ENCODE peak calls at places on chromosome 10, in eight cellular contexts. N is nephron progenitor cell, Z is bronchial epithelial cell, H is thoracic aorta, J is coronary artery, U is AG04449, L is lung, O is fibroblast of lung. V is an unnamed sample.

GRCh38 chr10:32419615-32420014 is 26.3 kb upstream of the CCDC7 start:
- DNase-seq in J (no peak), U (no peak), H (no peak), Z (no peak), L (no peak), O (no peak), N (no peak), V (no peak)

GRCh38 chr10:75245354-75246001 is 9.7 kb upstream of the COMTD1 start:
- DNase-seq in N (no peak), J (no peak), U (no peak), O (no peak), Z (no peak), H (no peak), L (no peak), V (peak)

GRCh38 chr10:98886686-98887085 is 349.0 kb downstream of the HPSE2 start:
- DNase-seq in U (no peak), J (no peak), L (no peak), H (no peak), Z (peak), O (no peak), N (no peak), V (peak)

GRCh38 chr10:52668024-52668423 is 104.6 kb downstream of the MBL2 start:
- DNase-seq in O (peak), L (no peak), Z (peak), N (no peak), H (no peak), J (no peak), U (peak), V (no peak)

GRCh38 chr10:79498431-79498830 is 13.9 kb upstream of the EIF5AL1 start:
- DNase-seq in N (no peak), L (no peak), J (no peak), O (no peak), Z (no peak), H (no peak), U (no peak), V (no peak)

GRCh38 chr10:51786016-51786683 is 86.8 kb upstream of the CSTF2T start:
- DNase-seq in H (no peak), J (no peak), Z (no peak), N (no peak), O (no peak), L (no peak), U (no peak), V (no peak)

GRCh38 chr10:71780161-71780560 is 6.8 kb upstream of the VSIR start:
- DNase-seq in O (no peak), H (no peak), Z (no peak), J (no peak), N (no peak), U (no peak), L (no peak), V (no peak)

GRCh38 chr10:71771821-71772617 is 1.3 kb downstream of the VSIR start:
- DNase-seq in O (peak), J (peak), Z (peak), N (no peak), L (peak), U (no peak), H (peak), V (peak)

GRCh38 chr10:853017-853416 is 78.5 kb downstream of the LARP4B start:
- DNase-seq in O (no peak), U (no peak), H (no peak), L (no peak), Z (no peak), N (no peak), J (no peak), V (no peak)

GRCh38 chr10:121662945-121663917 is 65.0 kb upstream of the FGFR2 start:
- DNase-seq in H (no peak), U (no peak), O (no peak), L (no peak), J (no peak), Z (peak), N (peak), V (peak)

GRCh38 chr10:119505131-119505551 is 37.4 kb downstream of the RGS10 start:
- DNase-seq in N (no peak), U (no peak), O (no peak), Z (no peak), J (no peak), L (no peak), H (no peak), V (no peak)

GRCh38 chr10:43616697-43617370 is 10.6 kb downstream of the ZNF485 start:
- DNase-seq in J (no peak), H (no peak), Z (no peak), N (no peak), U (no peak), O (no peak), L (no peak), V (no peak)

GRCh38 chr10:68901106-68901927 is at the start of gene DDX50:
- DNase-seq in J (peak), N (peak), Z (peak), U (peak), H (peak), L (peak), O (peak), V (peak)
- TF ChIP-seq CTCF in J (no peak), N (no peak), Z (no peak), U (no peak), H (peak), L (no peak), O (no peak), V (no peak)

DNA sequence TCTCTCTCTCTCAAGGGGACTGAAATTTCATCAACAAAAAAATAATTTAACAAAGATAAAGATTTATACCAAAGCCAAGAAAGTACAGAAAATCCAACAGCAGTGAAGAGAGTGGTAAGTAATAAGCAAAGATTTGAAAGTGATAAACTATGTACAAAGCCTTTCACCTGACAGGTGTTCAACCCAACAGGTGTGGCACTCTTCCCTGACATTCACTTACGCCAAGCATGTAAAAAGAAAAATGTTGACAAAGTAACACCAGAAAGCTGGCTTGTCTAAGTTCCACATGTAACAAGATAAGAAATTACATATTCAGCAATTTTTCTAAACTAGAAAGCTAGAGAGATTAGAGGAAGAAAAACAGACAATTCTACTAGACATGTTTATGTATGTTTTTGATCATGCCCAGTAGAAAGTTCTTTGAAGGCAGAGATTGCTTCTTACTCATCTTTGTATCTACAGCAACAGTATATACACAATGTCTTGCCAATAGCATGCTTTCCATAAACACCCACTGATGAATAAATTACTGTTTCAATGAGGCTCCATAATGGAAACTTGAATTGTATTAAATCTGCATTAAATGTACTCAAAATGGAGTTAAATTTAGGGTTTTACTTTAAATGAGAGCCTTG is 468.5 kb downstream of the PARD3 start:
- DNase-seq in O (peak), J (no peak), U (no peak), Z (peak), H (no peak), N (no peak), L (no peak), V (no peak)
- TF ChIP-seq CTCF in O (no peak), J (no peak), U (no peak), Z (no peak), H (no peak), N (no peak), L (no peak), V (no peak)

GRCh38 chr10:17475661-17476060 is 21.3 kb upstream of the ST8SIA6 start:
- DNase-seq in O (no peak), J (no peak), L (no peak), U (no peak), H (no peak), Z (no peak), N (no peak), V (no peak)

GRCh38 chr10:17472481-17473227 is 18.3 kb upstream of the ST8SIA6 start:
- DNase-seq in J (no peak), U (no peak), Z (no peak), O (no peak), H (no peak), L (no peak), N (no peak), V (no peak)

GRCh38 chr10:17473228-17473950 is 19.0 kb upstream of the ST8SIA6 start:
- DNase-seq in U (no peak), J (no peak), N (no peak), O (no peak), Z (no peak), H (no peak), L (no peak), V (no peak)

GRCh38 chr10:17476073-17476472 is 21.7 kb upstream of the ST8SIA6 start:
- DNase-seq in J (no peak), L (no peak), O (no peak), N (no peak), Z (no peak), H (no peak), U (no peak), V (no peak)

DNA sequence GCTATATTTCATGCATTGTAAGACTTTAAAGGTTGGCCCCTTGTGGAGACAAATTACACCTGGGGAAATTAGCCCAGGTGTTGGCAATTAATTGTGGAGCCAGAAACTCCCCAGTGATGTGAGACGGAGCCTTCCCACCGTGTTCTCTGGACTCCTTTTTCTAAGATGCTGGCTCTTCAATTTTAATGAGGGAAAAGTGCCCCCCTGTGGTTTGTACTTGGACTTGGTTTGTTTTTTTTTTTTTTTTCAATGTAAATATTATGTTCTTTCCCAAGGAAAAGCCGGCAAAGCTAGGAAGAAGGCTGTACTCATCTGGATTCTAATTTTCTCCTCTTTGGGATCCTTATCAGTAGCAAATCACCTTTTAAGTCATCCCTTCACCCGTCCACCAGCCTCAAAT is 20.2 kb upstream of the ST8SIA6 start:
- DNase-seq in N (no peak), L (no peak), O (no peak), U (no peak), H (no peak), Z (peak), J (no peak), V (peak)
- TF ChIP-seq CTCF in N (no peak), L (no peak), O (peak), U (no peak), H (no peak), Z (peak), J (no peak), V (peak)

DNA sequence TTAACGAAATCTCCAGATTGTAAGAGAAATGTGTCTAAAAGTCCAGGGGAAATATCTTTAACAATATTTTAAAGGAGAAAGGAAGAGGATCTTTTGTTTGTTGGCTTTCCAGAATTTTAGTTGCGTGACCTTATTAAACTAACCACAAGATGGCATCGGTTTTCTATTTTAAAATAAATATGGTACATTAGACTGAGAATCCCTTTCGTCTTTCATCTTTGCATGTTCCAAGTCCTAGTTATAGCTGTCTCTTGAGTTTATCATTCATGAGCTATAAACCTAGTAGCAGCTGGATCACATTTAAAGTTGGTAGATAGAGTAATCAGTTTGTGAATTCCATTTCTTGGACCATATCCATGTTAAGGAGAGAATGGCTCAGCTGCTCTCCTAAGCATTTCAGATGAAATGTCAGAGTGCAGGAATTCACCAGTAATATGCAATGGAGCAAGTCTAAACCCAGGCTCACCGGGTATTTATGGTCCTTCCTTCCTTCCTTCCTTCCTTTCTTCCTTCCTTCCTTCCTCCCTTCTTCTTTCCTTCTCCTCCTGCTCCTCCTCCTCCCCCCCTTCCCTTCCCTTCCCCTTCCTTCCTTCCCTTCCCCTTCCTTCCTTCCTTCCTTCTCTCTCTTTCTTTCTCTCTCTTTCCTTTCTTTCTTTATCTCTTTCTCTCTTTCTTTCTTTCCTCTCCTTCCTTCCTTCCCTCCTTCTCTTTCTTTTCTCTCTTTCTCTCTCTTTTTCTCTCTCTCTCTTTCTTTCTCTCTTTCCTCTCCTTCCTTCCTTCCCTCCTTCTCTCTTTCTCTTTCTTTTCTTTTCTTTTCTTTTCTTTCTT is 57.8 kb upstream of the RAB18 start:
- DNase-seq in J (no peak), L (no peak), O (peak), U (peak), H (no peak), Z (peak), N (no peak), V (peak)
- TF ChIP-seq CTCF in J (peak), L (peak), O (no peak), U (no peak), H (peak), Z (peak), N (peak), V (peak)

DNA sequence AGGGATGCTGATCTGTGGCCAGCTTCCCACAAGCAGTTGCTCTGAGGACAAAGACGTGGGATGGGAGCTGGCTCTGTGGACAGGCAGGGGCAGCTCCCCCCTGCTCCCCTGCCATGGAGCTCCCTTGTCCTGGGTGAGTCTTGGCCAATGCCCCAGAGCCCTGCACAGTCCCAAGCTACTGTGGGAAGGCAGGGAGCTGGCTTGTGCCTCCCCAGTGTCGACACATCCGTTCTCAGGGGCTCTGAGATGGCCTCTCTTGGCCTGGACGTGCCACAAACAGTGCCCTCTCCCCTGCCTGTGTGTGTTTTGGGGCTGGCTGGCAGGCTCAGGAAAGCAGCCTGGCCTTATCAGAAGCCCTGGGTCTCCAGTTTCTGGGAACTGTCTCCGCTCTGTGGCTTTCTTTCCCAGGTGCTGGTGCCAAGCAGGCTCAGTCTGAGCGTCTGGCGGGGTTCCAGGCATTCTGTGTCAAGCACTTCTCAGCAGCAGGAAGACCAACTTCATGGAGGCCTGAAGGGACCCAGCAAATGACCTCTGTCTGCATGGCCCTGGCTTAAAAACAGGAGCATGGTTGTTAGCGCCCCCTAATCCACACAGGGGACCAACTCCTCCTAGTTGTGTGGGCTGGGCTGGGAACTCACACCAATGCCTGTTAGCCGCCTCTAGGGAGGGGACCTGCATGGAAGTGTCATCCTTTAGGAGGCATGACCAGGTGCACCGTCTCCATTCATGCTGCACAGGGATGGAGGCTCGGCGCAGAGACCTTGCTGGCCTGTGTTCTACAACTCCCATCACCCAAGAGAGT is 375.2 kb downstream of the RPS24 start:
- DNase-seq in N (no peak), O (peak), Z (no peak), L (peak), H (peak), J (peak), U (no peak), V (peak)
- TF ChIP-seq CTCF in N (no peak), O (no peak), Z (no peak), L (no peak), H (no peak), J (no peak), U (no peak), V (no peak)

GRCh38 chr10:122725768-122726167 is 26.1 kb upstream of the C10orf120 start:
- DNase-seq in J (no peak), O (no peak), Z (no peak), H (no peak), L (no peak), U (no peak), N (no peak), V (peak)
- TF ChIP-seq CTCF in J (no peak), O (no peak), Z (peak), H (no peak), L (no peak), U (no peak), N (no peak), V (peak)

GRCh38 chr10:84098667-84099066 is 40.6 kb upstream of the GHITM start:
- DNase-seq in O (no peak), H (no peak), Z (no peak), U (no peak), N (no peak), J (no peak), L (no peak), V (no peak)

GRCh38 chr10:84095821-84096497 is 43.4 kb upstream of the GHITM start:
- DNase-seq in H (no peak), Z (peak), N (no peak), J (no peak), U (no peak), O (peak), L (no peak), V (no peak)

DNA sequence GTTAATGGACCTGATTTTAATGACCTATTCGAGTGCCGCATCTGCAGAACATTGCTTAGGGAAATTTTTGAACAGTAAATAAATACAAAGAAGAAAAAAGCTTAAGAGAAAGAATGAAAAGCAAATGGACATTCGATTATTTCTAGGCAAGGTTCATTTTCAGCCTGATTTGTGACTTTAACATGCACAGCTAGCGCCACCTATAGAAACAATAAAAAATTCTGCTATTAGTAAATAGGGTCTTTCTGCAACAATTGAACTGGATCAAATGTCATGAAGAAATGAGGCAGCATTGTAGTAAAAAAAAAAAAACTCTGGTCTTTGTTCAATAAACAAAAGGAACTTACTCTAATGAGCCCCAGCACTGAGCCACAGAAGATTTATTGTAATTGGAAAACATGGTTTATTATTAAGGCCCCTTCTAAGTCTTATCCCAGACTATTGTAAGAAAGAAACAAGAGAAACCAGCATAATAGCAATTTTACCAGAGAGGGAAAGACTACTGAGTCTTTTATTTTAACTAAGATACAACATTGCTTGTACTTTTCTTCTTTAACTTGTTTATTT is 41.4 kb upstream of the GHITM start:
- DNase-seq in N (no peak), L (no peak), H (no peak), U (no peak), Z (peak), J (no peak), O (peak), V (peak)
- TF ChIP-seq CTCF in N (peak), L (no peak), H (no peak), U (peak), Z (peak), J (no peak), O (peak), V (peak)

GRCh38 chr10:123024540-123024939 is 15.7 kb downstream of the ACADSB start:
- DNase-seq in L (no peak), Z (no peak), O (no peak), U (no peak), N (no peak), H (no peak), J (no peak), V (no peak)

GRCh38 chr10:123019264-123019663 is 10.5 kb downstream of the ACADSB start:
- DNase-seq in O (no peak), L (no peak), H (no peak), J (no peak), N (no peak), U (no peak), Z (no peak), V (no peak)

GRCh38 chr10:123019941-123020703 is 11.3 kb downstream of the ACADSB start:
- DNase-seq in Z (no peak), J (no peak), U (no peak), O (no peak), N (no peak), L (no peak), H (no peak), V (no peak)

GRCh38 chr10:123018531-123018930 is 9.7 kb downstream of the ACADSB start:
- DNase-seq in O (no peak), N (no peak), U (no peak), H (no peak), L (no peak), Z (no peak), J (no peak), V (no peak)

GRCh38 chr10:123021517-123021916 is 12.7 kb downstream of the ACADSB start:
- DNase-seq in L (no peak), H (no peak), O (no peak), N (no peak), Z (peak), U (no peak), J (no peak), V (peak)
- TF ChIP-seq CTCF in L (no peak), H (no peak), O (peak), N (peak), Z (peak), U (peak), J (no peak), V (peak)

DNA sequence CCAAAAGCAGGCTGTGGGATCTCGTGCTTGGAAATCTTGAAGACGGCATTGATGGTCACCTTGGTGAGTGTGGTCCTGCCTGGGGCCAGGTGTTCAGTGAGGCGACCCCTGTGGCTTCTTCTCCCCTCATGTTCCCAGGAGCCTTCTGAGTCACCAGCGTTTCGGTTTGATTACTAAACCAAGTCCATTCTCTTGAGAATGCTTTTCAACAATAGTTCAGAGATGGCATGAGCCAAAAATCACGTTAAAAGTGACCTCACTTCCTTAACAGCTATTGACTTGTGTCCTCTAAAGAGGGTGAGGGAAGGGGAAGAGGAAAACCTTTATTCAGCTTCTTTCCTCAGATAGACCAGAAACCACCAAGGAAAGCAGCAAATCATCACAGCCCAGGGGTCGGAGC is 315.2 kb downstream of the GATA3 start:
- DNase-seq in H (no peak), O (peak), J (no peak), Z (peak), U (no peak), L (no peak), N (no peak), V (peak)
- TF ChIP-seq CTCF in H (no peak), O (no peak), J (no peak), Z (no peak), U (no peak), L (no peak), N (no peak), V (no peak)

V was measured in MCF 10A.